ENCODE peak calls at places on chromosomes 6 and 20, in four cellular contexts. One of them, this sample, is unnamed.

GRCh38 chr6:101114703-101115102 is 233.6 kb upstream of the ASCC3 start:
- DNase-seq in NB4: peak; percentile 50
- DNase-seq in left ventricle myocardium inferior: no peak
- DNase-seq in kidney epithelial cell: peak; percentile 9
- DNase-seq in this sample: peak; percentile 39

GRCh38 chr6:4973415-4973814 is 30.4 kb downstream of the RPP40 start:
- DNase-seq in NB4: no peak
- DNase-seq in left ventricle myocardium inferior: no peak
- DNase-seq in kidney epithelial cell: no peak
- DNase-seq in this sample: no peak

GRCh38 chr6:167115054-167115453 is 7.8 kb upstream of the CCR6 start:
- DNase-seq in NB4: no peak
- DNase-seq in left ventricle myocardium inferior: no peak
- DNase-seq in kidney epithelial cell: no peak
- DNase-seq in this sample: no peak

GRCh38 chr20:41046716-41047115 is 18.1 kb downstream of the TOP1 start:
- DNase-seq in NB4: peak; percentile 25
- DNase-seq in left ventricle myocardium inferior: no peak
- DNase-seq in kidney epithelial cell: no peak
- DNase-seq in this sample: no peak

GRCh38 chr6:30875244-30876038 is 8.9 kb upstream of the DDR1 start:
- DNase-seq in NB4: no peak
- DNase-seq in left ventricle myocardium inferior: no peak
- DNase-seq in kidney epithelial cell: no peak
- DNase-seq in this sample: no peak

GRCh38 chr6:5597413-5597812 is 336.1 kb downstream of the FARS2 start:
- DNase-seq in NB4: no peak
- DNase-seq in left ventricle myocardium inferior: no peak
- DNase-seq in kidney epithelial cell: no peak
- DNase-seq in this sample: no peak

GRCh38 chr20:36854343-36855240 is 21.3 kb upstream of the TLDC2 start:
- DNase-seq in NB4: no peak
- DNase-seq in left ventricle myocardium inferior: peak; percentile 46
- DNase-seq in kidney epithelial cell: no peak
- DNase-seq in this sample: no peak

GRCh38 chr6:63793727-63794126 is 158.1 kb downstream of the PHF3 start:
- DNase-seq in NB4: no peak
- DNase-seq in left ventricle myocardium inferior: no peak
- DNase-seq in kidney epithelial cell: no peak
- DNase-seq in this sample: no peak

GRCh38 chr6:163711615-163712568 is 297.4 kb downstream of the QKI start:
- DNase-seq in NB4: peak; percentile 99
- DNase-seq in left ventricle myocardium inferior: peak; percentile 89
- DNase-seq in kidney epithelial cell: no peak
- DNase-seq in this sample: no peak

GRCh38 chr6:64041373-64041772 is 405.8 kb downstream of the PHF3 start:
- DNase-seq in NB4: no peak
- DNase-seq in left ventricle myocardium inferior: no peak
- DNase-seq in kidney epithelial cell: no peak
- DNase-seq in this sample: no peak

GRCh38 chr6:93142382-93142781 is 277.0 kb downstream of the EPHA7 start:
- DNase-seq in NB4: no peak
- DNase-seq in left ventricle myocardium inferior: no peak
- DNase-seq in kidney epithelial cell: no peak
- DNase-seq in this sample: no peak

GRCh38 chr20:61073376-61073775 is 178.7 kb upstream of the CDH4 start:
- DNase-seq in NB4: no peak
- DNase-seq in left ventricle myocardium inferior: no peak
- DNase-seq in kidney epithelial cell: no peak
- DNase-seq in this sample: no peak

GRCh38 chr6:170564936-170565530 is 10.9 kb downstream of the TBP start:
- DNase-seq in NB4: no peak
- DNase-seq in left ventricle myocardium inferior: no peak
- DNase-seq in kidney epithelial cell: no peak
- DNase-seq in this sample: no peak

GRCh38 chr6:87798393-87799278 is 96.6 kb upstream of the AKIRIN2 start:
- DNase-seq in NB4: no peak
- DNase-seq in left ventricle myocardium inferior: no peak
- DNase-seq in kidney epithelial cell: no peak
- DNase-seq in this sample: no peak

GRCh38 chr20:36361406-36361805 is 55.3 kb downstream of the DLGAP4 start:
- DNase-seq in NB4: no peak
- DNase-seq in left ventricle myocardium inferior: no peak
- DNase-seq in kidney epithelial cell: no peak
- DNase-seq in this sample: no peak

GRCh38 chr6:50974319-50974718 is 155.6 kb downstream of the TFAP2B start:
- DNase-seq in NB4: no peak
- DNase-seq in left ventricle myocardium inferior: no peak
- DNase-seq in kidney epithelial cell: no peak
- DNase-seq in this sample: no peak

GRCh38 chr20:33789109-33789857 is 21.9 kb upstream of the CHMP4B start:
- DNase-seq in NB4: no peak
- DNase-seq in left ventricle myocardium inferior: no peak
- DNase-seq in kidney epithelial cell: peak; percentile 99
- DNase-seq in this sample: peak; percentile 94

GRCh38 chr20:32980131-32980941 is 23.9 kb downstream of the SUN5 start:
- DNase-seq in NB4: no peak
- DNase-seq in left ventricle myocardium inferior: no peak
- DNase-seq in kidney epithelial cell: no peak
- DNase-seq in this sample: no peak

GRCh38 chr6:66199146-66199545 is 492.1 kb upstream of the EYS start:
- DNase-seq in NB4: no peak
- DNase-seq in left ventricle myocardium inferior: no peak
- DNase-seq in kidney epithelial cell: no peak
- DNase-seq in this sample: no peak

GRCh38 chr6:1439349-1439748 is 50.0 kb downstream of the FOXF2 start:
- DNase-seq in NB4: no peak
- DNase-seq in left ventricle myocardium inferior: no peak
- DNase-seq in kidney epithelial cell: no peak
- DNase-seq in this sample: no peak

GRCh38 chr6:113824411-113824810 is 32.7 kb upstream of the MARCKS start:
- DNase-seq in NB4: no peak
- DNase-seq in left ventricle myocardium inferior: no peak
- DNase-seq in kidney epithelial cell: no peak
- DNase-seq in this sample: no peak

GRCh38 chr6:4516206-4516605 is 260.0 kb upstream of the CDYL start:
- DNase-seq in NB4: no peak
- DNase-seq in left ventricle myocardium inferior: no peak
- DNase-seq in kidney epithelial cell: no peak
- DNase-seq in this sample: no peak

GRCh38 chr6:152378154-152378553 is 259.0 kb downstream of the SYNE1 start:
- DNase-seq in NB4: no peak
- DNase-seq in left ventricle myocardium inferior: no peak
- DNase-seq in kidney epithelial cell: no peak
- DNase-seq in this sample: no peak

GRCh38 chr20:33549229-33549628 is 59.3 kb downstream of the CBFA2T2 start:
- DNase-seq in NB4: no peak
- DNase-seq in left ventricle myocardium inferior: no peak
- DNase-seq in kidney epithelial cell: no peak
- DNase-seq in this sample: no peak

GRCh38 chr6:52243282-52243893 is 912 bp downstream of the IL17F start:
- DNase-seq in NB4: no peak
- DNase-seq in left ventricle myocardium inferior: no peak
- DNase-seq in kidney epithelial cell: no peak
- DNase-seq in this sample: peak; percentile 8

GRCh38 chr6:142328070-142328469 is 26.3 kb downstream of the ADGRG6 start:
- DNase-seq in NB4: no peak
- DNase-seq in left ventricle myocardium inferior: no peak
- DNase-seq in kidney epithelial cell: no peak
- DNase-seq in this sample: no peak

GRCh38 chr6:133248241-133249001 is 7.3 kb downstream of the EYA4 start:
- DNase-seq in NB4: no peak
- DNase-seq in left ventricle myocardium inferior: no peak
- DNase-seq in kidney epithelial cell: no peak
- DNase-seq in this sample: no peak

GRCh38 chr6:136763255-136763654 is 29.0 kb downstream of the MAP3K5 start:
- DNase-seq in NB4: no peak
- DNase-seq in left ventricle myocardium inferior: no peak
- DNase-seq in kidney epithelial cell: no peak
- DNase-seq in this sample: no peak

GRCh38 chr20:38426006-38426405 is 9.1 kb downstream of the SNHG17 start:
- DNase-seq in NB4: peak; percentile 73
- DNase-seq in left ventricle myocardium inferior: no peak
- DNase-seq in kidney epithelial cell: peak; percentile 65
- DNase-seq in this sample: no peak

GRCh38 chr6:10687582-10687981 is 6.8 kb downstream of the C6orf52 start:
- DNase-seq in NB4: no peak
- DNase-seq in left ventricle myocardium inferior: no peak
- DNase-seq in kidney epithelial cell: no peak
- DNase-seq in this sample: no peak

GRCh38 chr20:47304287-47304686 is 52.2 kb downstream of the ZMYND8 start:
- DNase-seq in NB4: no peak
- DNase-seq in left ventricle myocardium inferior: no peak
- DNase-seq in kidney epithelial cell: no peak
- DNase-seq in this sample: peak; percentile 98

GRCh38 chr6:90326404-90327057 is 29.9 kb upstream of the BACH2 start:
- DNase-seq in NB4: no peak
- DNase-seq in left ventricle myocardium inferior: no peak
- DNase-seq in kidney epithelial cell: no peak
- DNase-seq in this sample: no peak

DNA sequence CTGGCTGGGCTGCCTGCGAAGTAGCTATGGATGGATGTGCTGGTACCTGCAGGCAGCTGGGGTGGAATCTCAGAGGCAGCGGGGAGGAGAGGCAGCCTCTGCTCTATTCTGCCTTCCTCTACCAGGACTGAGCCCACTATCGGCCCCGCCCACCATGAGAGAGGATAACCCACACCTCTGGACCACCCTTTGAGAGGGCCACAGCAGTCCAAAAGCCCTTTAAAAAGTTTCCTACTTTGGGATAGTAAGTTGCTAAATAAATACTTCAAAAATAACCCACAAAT is 36.1 kb downstream of the EZR start:
- DNase-seq in NB4: no peak
- DNase-seq in left ventricle myocardium inferior: no peak
- DNase-seq in kidney epithelial cell: no peak
- DNase-seq in this sample: no peak
- H3K4me3 ChIP-seq in NB4: no peak overlapping the region
- H3K4me3 ChIP-seq in left ventricle myocardium inferior: no peak overlapping the region
- H3K4me3 ChIP-seq in kidney epithelial cell: no peak overlapping the region
- H3K4me3 ChIP-seq in this sample: no peak overlapping the region

GRCh38 chr6:106256201-106256968 is 69.2 kb downstream of the ATG5 start:
- DNase-seq in NB4: no peak
- DNase-seq in left ventricle myocardium inferior: no peak
- DNase-seq in kidney epithelial cell: no peak
- DNase-seq in this sample: no peak

GRCh38 chr6:106254636-106255035 is 70.9 kb downstream of the ATG5 start:
- DNase-seq in NB4: peak; percentile 41
- DNase-seq in left ventricle myocardium inferior: no peak
- DNase-seq in kidney epithelial cell: no peak
- DNase-seq in this sample: no peak

GRCh38 chr6:106255306-106255705 is 70.3 kb downstream of the ATG5 start:
- DNase-seq in NB4: no peak
- DNase-seq in left ventricle myocardium inferior: no peak
- DNase-seq in kidney epithelial cell: no peak
- DNase-seq in this sample: no peak

GRCh38 chr6:106257195-106257594 is 68.4 kb downstream of the ATG5 start:
- DNase-seq in NB4: no peak
- DNase-seq in left ventricle myocardium inferior: no peak
- DNase-seq in kidney epithelial cell: no peak
- DNase-seq in this sample: no peak

DNA sequence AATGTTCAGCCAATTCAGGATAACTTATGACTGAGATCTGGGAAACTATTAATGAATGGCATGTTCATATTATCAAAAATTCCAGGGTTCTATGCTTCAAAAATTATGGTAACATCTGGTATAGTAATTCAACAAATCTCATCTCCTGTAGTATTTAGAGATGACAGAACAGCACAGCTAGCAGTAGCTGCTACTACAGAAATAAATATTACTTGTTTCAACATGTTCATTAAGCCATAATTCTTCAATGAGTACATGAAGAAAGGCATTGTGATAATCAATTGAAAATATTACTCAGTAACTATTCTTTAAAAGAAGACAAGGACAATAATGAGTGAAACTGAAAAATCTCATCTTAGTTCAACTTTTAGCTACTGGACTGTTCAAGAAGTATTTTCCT is 66.8 kb downstream of the ATG5 start:
- DNase-seq in NB4: no peak
- DNase-seq in left ventricle myocardium inferior: no peak
- DNase-seq in kidney epithelial cell: no peak
- DNase-seq in this sample: no peak
- TF ChIP-seq CTCF in NB4: no peak
- TF ChIP-seq CTCF in left ventricle myocardium inferior: no peak
- TF ChIP-seq CTCF in kidney epithelial cell: no peak
- TF ChIP-seq CTCF in this sample: no peak

GRCh38 chr20:6530254-6530653 is 237.2 kb upstream of the BMP2 start:
- DNase-seq in NB4: no peak
- DNase-seq in left ventricle myocardium inferior: no peak
- DNase-seq in kidney epithelial cell: no peak
- DNase-seq in this sample: no peak

GRCh38 chr20:6533828-6534388 is 233.6 kb upstream of the BMP2 start:
- DNase-seq in NB4: no peak
- DNase-seq in left ventricle myocardium inferior: no peak
- DNase-seq in kidney epithelial cell: peak; percentile 98
- DNase-seq in this sample: no peak

GRCh38 chr20:6530916-6531315 is 236.6 kb upstream of the BMP2 start:
- DNase-seq in NB4: no peak
- DNase-seq in left ventricle myocardium inferior: no peak
- DNase-seq in kidney epithelial cell: no peak
- DNase-seq in this sample: no peak

DNA sequence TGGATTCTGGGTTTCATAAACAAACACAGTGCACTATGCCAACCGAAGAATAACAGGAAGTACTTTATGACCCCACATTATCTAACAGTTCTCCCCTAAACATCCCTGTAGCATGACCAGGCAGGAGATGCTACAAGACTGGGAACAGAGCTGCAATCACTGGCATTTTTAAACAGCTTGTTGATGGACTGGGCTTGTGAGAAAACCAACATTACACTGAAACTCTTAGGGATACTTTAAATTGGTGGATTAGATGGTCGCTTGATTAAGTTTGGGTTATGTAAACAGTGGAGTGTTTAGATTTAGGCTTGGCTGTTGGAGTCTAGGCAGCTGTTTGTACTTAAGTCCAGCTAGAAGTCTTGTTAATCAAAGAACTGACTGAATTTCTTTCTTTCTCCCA is 234.2 kb upstream of the BMP2 start:
- DNase-seq in NB4: peak; percentile 19
- DNase-seq in left ventricle myocardium inferior: no peak
- DNase-seq in kidney epithelial cell: peak; percentile 61
- DNase-seq in this sample: no peak
- H3K4me3 ChIP-seq in NB4: no peak overlapping the region
- H3K4me3 ChIP-seq in left ventricle myocardium inferior: peak overlapping the region; percentile 47
- H3K4me3 ChIP-seq in kidney epithelial cell: no peak overlapping the region
- H3K4me3 ChIP-seq in this sample: no peak overlapping the region

GRCh38 chr6:44025226-44025625 is 102.0 kb downstream of the MRPL14 start:
- DNase-seq in NB4: no peak
- DNase-seq in left ventricle myocardium inferior: no peak
- DNase-seq in kidney epithelial cell: no peak
- DNase-seq in this sample: no peak

GRCh38 chr6:44030812-44031454 is 96.3 kb downstream of the MRPL14 start:
- DNase-seq in NB4: no peak
- DNase-seq in left ventricle myocardium inferior: no peak
- DNase-seq in kidney epithelial cell: no peak
- DNase-seq in this sample: no peak

GRCh38 chr6:44024597-44025219 is 102.5 kb downstream of the MRPL14 start:
- DNase-seq in NB4: peak; percentile 60
- DNase-seq in left ventricle myocardium inferior: no peak
- DNase-seq in kidney epithelial cell: no peak
- DNase-seq in this sample: no peak

GRCh38 chr6:44029489-44030185 is 97.6 kb downstream of the MRPL14 start:
- DNase-seq in NB4: no peak
- DNase-seq in left ventricle myocardium inferior: no peak
- DNase-seq in kidney epithelial cell: no peak
- DNase-seq in this sample: no peak

GRCh38 chr6:44028767-44029166 is 98.5 kb downstream of the MRPL14 start:
- DNase-seq in NB4: no peak
- DNase-seq in left ventricle myocardium inferior: no peak
- DNase-seq in kidney epithelial cell: no peak
- DNase-seq in this sample: no peak
- TF ChIP-seq CTCF in NB4: no peak
- TF ChIP-seq CTCF in left ventricle myocardium inferior: no peak
- TF ChIP-seq CTCF in kidney epithelial cell: peak; percentile 9
- TF ChIP-seq CTCF in this sample: no peak